ENCODE peak calls at places on chromosomes 1 and 21, in six cellular contexts. M is esophagus muscularis mucosa, P is uterus, X is pancreas, Q is left ventricle myocardium inferior, B is dorsolateral prefrontal cortex. F is an unnamed sample.
A peak's percentile ranks its signal among the peaks of the same experiment; 100 is the strongest.

GRCh38 chr1:32247983-32248889 is 1.2 kb downstream of the FAM167B start:
- DNase-seq in M (no peak), P (peak; percentile 84), B (peak; percentile 57), X (peak; percentile 91), Q (peak; percentile 84), F (peak; percentile 88)

GRCh38 chr1:117928881-117929339 is 511 bp downstream of the GDAP2 start:
- DNase-seq in X (peak; percentile 54), B (peak; percentile 51), P (peak; percentile 23), M (peak; percentile 92), Q (peak; percentile 48), F (peak; percentile 38)

GRCh38 chr1:109906160-109906838 is 4.3 kb upstream of the CSF1 start:
- DNase-seq in X (no peak), B (no peak), Q (no peak), M (no peak), P (no peak), F (no peak)

GRCh38 chr1:59673575-59674467 is 140.9 kb upstream of the HOOK1 start:
- DNase-seq in M (peak; percentile 91), Q (no peak), P (peak; percentile 74), B (no peak), X (peak; percentile 50), F (no peak)

GRCh38 chr1:18641005-18641941 is 10.6 kb downstream of the PAX7 start:
- DNase-seq in Q (no peak), M (no peak), X (no peak), B (no peak), P (no peak), F (no peak)

GRCh38 chr21:44455524-44456206 is 355 bp downstream of the LRRC3 start:
- DNase-seq in X (peak; percentile 64), Q (peak; percentile 61), M (no peak), P (no peak), B (no peak), F (peak; percentile 63)

GRCh38 chr1:7629011-7629410 is 142.1 kb upstream of the VAMP3 start:
- DNase-seq in P (no peak), M (no peak), Q (no peak), X (no peak), B (no peak), F (no peak)

GRCh38 chr1:58699011-58699762 is 675 bp downstream of the MYSM1 start:
- DNase-seq in Q (no peak), P (no peak), M (no peak), B (no peak), X (no peak), F (no peak)

GRCh38 chr1:110829955-110830553 is 42.9 kb upstream of the CD53 start:
- DNase-seq in M (no peak), X (no peak), P (no peak), Q (no peak), B (no peak), F (no peak)

GRCh38 chr1:246689409-246689997 is 34.7 kb upstream of the SCCPDH start:
- DNase-seq in P (peak; percentile 36), M (no peak), B (peak; percentile 75), Q (peak; percentile 51), X (peak; percentile 63), F (peak; percentile 64)

GRCh38 chr1:200275415-200275814 is 134.4 kb downstream of the ZNF281 start:
- DNase-seq in B (no peak), X (no peak), Q (no peak), M (no peak), P (no peak), F (no peak)

GRCh38 chr1:184953600-184954219 is 20.6 kb downstream of the NIBAN1 start:
- DNase-seq in B (no peak), Q (no peak), M (peak; percentile 17), P (no peak), X (no peak), F (no peak)

GRCh38 chr1:95369985-95370670 is 136.1 kb downstream of the RWDD3 start:
- DNase-seq in Q (no peak), M (no peak), P (no peak), X (no peak), B (no peak), F (no peak)

GRCh38 chr1:89589515-89589914 is 43.4 kb upstream of the LRRC8C start:
- DNase-seq in X (no peak), Q (no peak), M (no peak), B (no peak), P (no peak), F (no peak)

GRCh38 chr1:96863449-96863848 is 141.9 kb downstream of the PTBP2 start:
- DNase-seq in B (no peak), Q (peak; percentile 22), M (no peak), X (no peak), P (no peak), F (no peak)

GRCh38 chr1:33634806-33635205 is 162.4 kb downstream of the ZSCAN20 start:
- DNase-seq in M (no peak), B (no peak), P (no peak), X (peak; percentile 55), Q (peak; percentile 20), F (peak; percentile 19)

DNA sequence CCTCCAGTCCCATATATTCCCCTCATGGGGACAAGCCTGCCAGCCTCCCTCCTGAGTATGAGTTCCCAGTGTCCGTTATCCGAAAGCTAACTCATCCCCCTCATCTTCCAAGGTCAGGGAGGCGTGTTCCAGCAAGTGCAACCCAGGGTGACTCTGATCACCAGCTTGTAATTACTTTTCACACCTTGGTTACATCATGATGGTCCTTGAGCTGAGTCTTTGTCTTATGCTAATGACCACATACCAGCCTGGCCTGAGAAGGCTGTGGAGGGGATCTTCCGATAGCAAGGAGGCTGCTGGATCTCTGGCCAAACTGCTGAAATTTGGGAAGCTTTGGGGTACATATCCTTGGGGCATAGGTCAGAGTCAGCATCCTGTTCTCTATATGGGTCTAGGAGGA is 99.6 kb downstream of the DDX20 start:
- DNase-seq in Q (no peak), X (no peak), P (no peak), B (no peak), M (no peak), F (no peak)
- TF ChIP-seq CTCF in Q (no peak), X (no peak), P (no peak), B (no peak), M (no peak), F (no peak)

GRCh38 chr1:204751883-204752687 is 66.5 kb upstream of the LRRN2 start:
- DNase-seq in M (no peak), B (no peak), Q (no peak), X (no peak), P (no peak), F (no peak)
- H3K4me3 ChIP-seq in M (no peak overlapping the region), B (no peak overlapping the region), Q (no peak overlapping the region), X (no peak overlapping the region), P (no peak overlapping the region), F (no peak overlapping the region)

DNA sequence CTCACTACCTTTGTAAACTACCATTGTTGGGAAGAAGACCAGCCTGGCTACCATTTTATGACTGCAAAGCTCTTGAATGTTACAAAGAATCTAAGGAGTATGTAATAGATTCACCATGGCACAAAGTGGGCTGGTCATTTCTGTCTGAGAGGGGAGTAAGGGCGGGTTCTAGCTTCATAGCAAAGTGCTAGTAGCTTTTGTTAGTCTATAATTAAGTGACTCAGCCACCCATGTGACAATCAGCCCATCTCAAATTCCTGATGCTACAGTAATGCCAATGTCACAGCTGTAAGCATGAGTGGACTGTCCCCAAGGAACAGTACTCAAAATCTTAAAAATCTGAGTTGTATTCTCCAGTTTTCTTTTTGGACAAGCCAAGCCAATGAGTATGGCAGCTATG is 15.4 kb upstream of the OTUD3 start:
- DNase-seq in P (no peak), M (no peak), X (no peak), B (no peak), Q (no peak), F (no peak)
- H3K27me3 ChIP-seq in P (no peaks in the 10 kb centered on the region), M (no peaks in the 10 kb centered on the region), X (no peaks in the 10 kb centered on the region), B (no peaks in the 10 kb centered on the region), Q (peaks cover 77% of the 10 kb centered on the region), F (peaks cover 39% of the 10 kb centered on the region)

DNA sequence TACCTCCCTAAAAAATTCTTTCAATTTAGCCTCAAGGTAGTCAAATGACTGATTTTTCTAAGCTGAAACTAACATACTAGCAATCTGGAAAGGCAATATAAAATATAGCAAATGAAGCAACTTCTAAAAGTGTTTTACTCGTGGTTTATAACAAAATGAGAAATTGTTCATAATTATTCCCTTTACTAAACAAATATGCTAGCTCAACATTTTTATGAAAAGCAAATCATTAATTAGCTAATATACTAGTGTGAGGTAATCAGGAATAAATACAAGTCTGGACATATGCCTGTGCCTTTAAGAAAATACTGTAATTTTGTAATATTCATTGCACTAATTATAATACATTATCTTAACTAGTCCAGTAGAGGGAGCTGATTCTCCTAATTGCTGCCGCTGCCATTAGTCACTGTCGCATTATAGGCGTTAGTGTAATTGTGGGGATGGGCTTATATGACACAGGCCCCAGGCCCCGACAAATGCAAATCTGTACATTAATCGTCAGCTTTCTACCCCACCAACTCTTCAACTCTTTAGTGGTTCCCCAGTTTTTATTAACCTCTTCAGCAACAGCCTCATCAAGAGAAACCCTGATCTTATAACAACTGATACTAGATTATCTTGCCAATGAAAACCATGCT is 160.9 kb downstream of the GABPA start:
- DNase-seq in Q (no peak), X (no peak), P (no peak), M (no peak), B (no peak), F (no peak)
- TF ChIP-seq CTCF in Q (peak; percentile 69), X (peak; percentile 36), P (peak; percentile 50), M (peak; percentile 61), B (peak; percentile 74), F (peak; percentile 60)

GRCh38 chr1:9728451-9729295 is 77.1 kb downstream of the PIK3CD start:
- DNase-seq in B (no peak), Q (no peak), M (no peak), X (no peak), P (no peak), F (no peak)
- H3K4me3 ChIP-seq in B (no peak overlapping the region), Q (no peak overlapping the region), M (no peak overlapping the region), X (no peak overlapping the region), P (no peak overlapping the region), F (no peak overlapping the region)

DNA sequence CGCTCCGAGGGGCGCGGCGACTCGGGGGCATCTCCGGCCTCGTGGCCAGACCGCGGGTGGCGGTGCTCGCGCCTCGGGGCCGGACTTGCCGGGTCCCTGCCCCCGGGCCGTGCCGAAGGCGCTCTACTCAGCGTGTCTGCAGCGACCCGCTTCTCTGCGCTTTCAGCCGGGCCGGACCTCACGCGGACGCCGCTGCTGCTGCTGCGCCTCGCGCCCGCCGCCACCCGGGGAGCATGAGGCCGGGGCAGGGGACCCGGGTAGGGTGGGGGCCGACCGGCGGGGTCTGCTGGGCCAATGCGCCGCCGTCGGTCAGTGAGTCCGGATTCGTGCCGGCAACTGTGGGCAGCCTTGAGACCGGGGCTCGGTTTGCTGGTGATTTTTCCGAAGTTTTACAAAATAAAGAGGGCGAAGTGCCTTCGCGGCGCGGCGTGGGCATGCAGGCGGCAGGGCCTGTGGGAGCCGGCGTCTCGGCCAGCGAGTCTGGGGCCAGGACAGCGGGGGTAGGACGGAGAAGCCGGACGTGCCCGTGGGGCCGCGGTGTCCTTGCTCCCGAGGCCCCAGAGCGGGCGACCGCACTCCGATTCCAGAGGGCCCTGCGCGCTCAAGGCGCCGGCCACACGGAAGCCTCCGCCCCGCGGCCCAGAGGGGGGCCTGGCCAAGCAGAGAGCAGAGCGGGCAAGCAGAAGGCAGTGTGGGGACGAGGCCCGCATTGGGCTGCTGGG is 749 bp downstream of the FAM163A start:
- DNase-seq in B (no peak), P (no peak), X (no peak), Q (no peak), M (no peak), F (peak; percentile 19)
- H3K27me3 ChIP-seq in B (peaks cover 31% of the 10 kb centered on the region), P (peaks cover 20% of the 10 kb centered on the region), X (no peaks in the 10 kb centered on the region), Q (peaks cover 83% of the 10 kb centered on the region), M (peaks cover 23% of the 10 kb centered on the region), F (peaks cover 23% of the 10 kb centered on the region)